ENCODE peak calls at places on chromosomes 13 and 19, in six cellular contexts. U, Y, Q, W, E and V are unnamed samples.

GRCh38 chr19:27833031-27833430 is 1379.9 kb downstream of the UQCRFS1 start:
- DNase-seq in U (no peak), Y (no peak), Q (no peak), W (no peak), E (no peak), V (no peak)

GRCh38 chr13:51760592-51760991 is 43.4 kb downstream of the DHRS12 start:
- DNase-seq in U (no peak), Y (no peak), Q (no peak), W (no peak), E (no peak), V (no peak)

GRCh38 chr13:77521194-77521593 is 14.3 kb upstream of the SCEL start:
- DNase-seq in U (no peak), Y (no peak), Q (no peak), W (no peak), E (peak; percentile 94), V (peak; percentile 98)

GRCh38 chr19:38386968-38387549 is 775 bp downstream of the GGN start:
- DNase-seq in U (peak; percentile 21), Y (no peak), Q (no peak), W (peak; percentile 55), E (no peak), V (no peak)

GRCh38 chr13:59266478-59267063 is 897.2 kb downstream of the DIAPH3 start:
- DNase-seq in U (peak; percentile 14), Y (no peak), Q (no peak), W (no peak), E (no peak), V (no peak)

GRCh38 chr13:100594731-100595130 is 6.1 kb upstream of the GGACT start:
- DNase-seq in U (no peak), Y (no peak), Q (peak; percentile 63), W (no peak), E (peak; percentile 35), V (no peak)

GRCh38 chr13:27792393-27793218 is at the start of gene GSX1:
- DNase-seq in U (peak; percentile 85), Y (peak; percentile 86), Q (peak; percentile 96), W (peak; percentile 51), E (peak; percentile 63), V (no peak)

GRCh38 chr19:18833141-18833476 is 1.4 kb downstream of the UPF1 start:
- DNase-seq in U (no peak), Y (no peak), Q (no peak), W (no peak), E (peak; percentile 13), V (no peak)

GRCh38 chr13:104571161-104571889 is 1505.1 kb upstream of the SLC10A2 start:
- DNase-seq in U (peak; percentile 90), Y (no peak), Q (peak; percentile 72), W (peak; percentile 28), E (peak; percentile 90), V (peak; percentile 72)

GRCh38 chr13:32837973-32838940 is 178.0 kb upstream of the KL start:
- DNase-seq in U (no peak), Y (no peak), Q (peak; percentile 19), W (no peak), E (no peak), V (no peak)

GRCh38 chr13:68369739-68370138 is 1139.6 kb upstream of the PCDH9 start:
- DNase-seq in U (no peak), Y (no peak), Q (no peak), W (no peak), E (peak; percentile 68), V (peak; percentile 5)

GRCh38 chr13:48232420-48233096 is 448 bp upstream of the ITM2B start:
- DNase-seq in U (no peak), Y (no peak), Q (peak; percentile 18), W (no peak), E (peak; percentile 4), V (no peak)

GRCh38 chr13:112898786-112899617 is 70.0 kb upstream of the MCF2L start:
- DNase-seq in U (no peak), Y (peak; percentile 61), Q (no peak), W (no peak), E (no peak), V (no peak)

GRCh38 chr13:34939771-34940170 is 2.3 kb upstream of the NBEA start:
- DNase-seq in U (no peak), Y (no peak), Q (no peak), W (no peak), E (no peak), V (no peak)

GRCh38 chr19:2550431-2551171 is 74.7 kb downstream of the GADD45B start:
- DNase-seq in U (peak; percentile 26), Y (peak; percentile 74), Q (no peak), W (peak; percentile 74), E (no peak), V (no peak)

GRCh38 chr13:26485786-26486185 is 71.7 kb upstream of the WASF3 start:
- DNase-seq in U (no peak), Y (no peak), Q (no peak), W (peak; percentile 49), E (no peak), V (no peak)

GRCh38 chr13:24353736-24354135 is 44.4 kb downstream of the C1QTNF9 start:
- DNase-seq in U (no peak), Y (no peak), Q (no peak), W (no peak), E (no peak), V (no peak)

GRCh38 chr19:31803819-31804446 is 454.7 kb upstream of the TSHZ3 start:
- DNase-seq in U (no peak), Y (no peak), Q (no peak), W (no peak), E (no peak), V (no peak)

GRCh38 chr19:623974-624373 is 9.4 kb downstream of the POLRMT start:
- DNase-seq in U (peak; percentile 76), Y (no peak), Q (peak; percentile 29), W (no peak), E (no peak), V (no peak)

GRCh38 chr19:41302624-41303351 is 7.2 kb upstream of the CCDC97 start:
- DNase-seq in U (no peak), Y (peak; percentile 82), Q (no peak), W (no peak), E (no peak), V (no peak)
- H3K4me1 ChIP-seq in U (peaks cover 33% of the 10 kb centered on the region), Y (peaks cover 60% of the 10 kb centered on the region), Q (no peaks in the 10 kb centered on the region), W (peaks cover 25% of the 10 kb centered on the region), E (no peaks in the 10 kb centered on the region), V (no peaks in the 10 kb centered on the region)

GRCh38 chr13:29498426-29499040 is 97.0 kb downstream of the SLC7A1 start:
- DNase-seq in U (no peak), Y (no peak), Q (no peak), W (no peak), E (no peak), V (no peak)
- H3K4me1 ChIP-seq in U (peaks cover 17% of the 10 kb centered on the region), Y (peaks cover 23% of the 10 kb centered on the region), Q (peaks cover 7% of the 10 kb centered on the region), W (no peaks in the 10 kb centered on the region), E (no peaks in the 10 kb centered on the region), V (no peaks in the 10 kb centered on the region)

GRCh38 chr13:30848332-30849027 is 57.6 kb upstream of the MEDAG start:
- DNase-seq in U (no peak), Y (no peak), Q (no peak), W (no peak), E (no peak), V (no peak)
- H3K4me1 ChIP-seq in U (no peaks in the 10 kb centered on the region), Y (no peaks in the 10 kb centered on the region), Q (no peaks in the 10 kb centered on the region), W (no peaks in the 10 kb centered on the region), E (no peaks in the 10 kb centered on the region), V (peaks cover 12% of the 10 kb centered on the region)

GRCh38 chr19:47762151-47762550 is 16.4 kb upstream of the SELENOW start:
- DNase-seq in U (no peak), Y (no peak), Q (no peak), W (no peak), E (no peak), V (no peak)
- H3K4me1 ChIP-seq in U (no peaks in the 10 kb centered on the region), Y (no peaks in the 10 kb centered on the region), Q (no peaks in the 10 kb centered on the region), W (no peaks in the 10 kb centered on the region), E (no peaks in the 10 kb centered on the region), V (no peaks in the 10 kb centered on the region)

DNA sequence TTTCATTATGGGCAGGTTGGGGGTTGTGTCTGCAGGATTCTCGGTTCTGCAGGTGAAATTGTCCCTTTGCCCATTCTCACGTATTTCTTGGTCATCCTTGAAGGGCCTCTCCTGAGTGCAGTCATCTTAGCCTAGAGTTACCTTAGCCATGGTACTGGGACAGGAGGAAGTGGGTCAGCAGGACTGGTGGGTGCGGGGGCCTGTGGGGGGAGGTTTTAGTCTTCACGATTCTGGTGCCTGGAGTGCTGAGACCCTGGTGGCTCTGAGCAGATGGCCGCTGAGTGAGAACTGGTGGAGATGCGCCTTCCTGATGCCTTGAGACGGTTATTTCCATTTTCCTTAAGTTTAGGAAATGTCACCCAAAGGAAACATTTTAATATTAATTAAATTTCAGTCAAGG is 11.8 kb downstream of the COL4A2 start:
- DNase-seq in U (no peak), Y (no peak), Q (no peak), W (no peak), E (no peak), V (no peak)
- H3K4me1 ChIP-seq in U (peaks cover 18% of the 10 kb centered on the region), Y (peaks cover 24% of the 10 kb centered on the region), Q (peaks cover 7% of the 10 kb centered on the region), W (peaks cover 4% of the 10 kb centered on the region), E (peaks cover 35% of the 10 kb centered on the region), V (peaks cover 46% of the 10 kb centered on the region)

DNA sequence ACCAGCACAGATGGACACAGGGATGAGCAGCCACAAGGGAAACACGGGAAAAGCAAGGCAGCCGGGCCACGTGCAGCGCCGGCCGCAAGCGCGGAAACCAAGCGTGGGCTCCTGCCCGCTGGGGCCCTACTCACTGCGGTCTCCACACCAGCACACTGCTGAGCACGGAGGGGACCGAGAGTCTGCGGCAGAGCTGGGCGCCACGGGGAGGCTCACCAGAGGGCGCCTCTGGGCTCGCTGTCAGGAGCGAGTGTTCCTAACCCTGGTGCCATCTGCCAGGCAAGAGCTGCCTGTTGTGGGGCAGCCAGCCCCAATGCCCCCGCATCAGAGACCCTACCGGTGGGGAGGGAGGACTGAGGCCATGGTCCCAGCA is 26.5 kb downstream of the MPND start:
- DNase-seq in U (no peak), Y (peak; percentile 87), Q (peak; percentile 59), W (peak; percentile 42), E (no peak), V (peak; percentile 29)
- H3K4me1 ChIP-seq in U (peaks cover 12% of the 10 kb centered on the region), Y (peaks cover 78% of the 10 kb centered on the region), Q (peaks cover 17% of the 10 kb centered on the region), W (peaks cover 75% of the 10 kb centered on the region), E (peaks cover 17% of the 10 kb centered on the region), V (peaks cover 17% of the 10 kb centered on the region)

DNA sequence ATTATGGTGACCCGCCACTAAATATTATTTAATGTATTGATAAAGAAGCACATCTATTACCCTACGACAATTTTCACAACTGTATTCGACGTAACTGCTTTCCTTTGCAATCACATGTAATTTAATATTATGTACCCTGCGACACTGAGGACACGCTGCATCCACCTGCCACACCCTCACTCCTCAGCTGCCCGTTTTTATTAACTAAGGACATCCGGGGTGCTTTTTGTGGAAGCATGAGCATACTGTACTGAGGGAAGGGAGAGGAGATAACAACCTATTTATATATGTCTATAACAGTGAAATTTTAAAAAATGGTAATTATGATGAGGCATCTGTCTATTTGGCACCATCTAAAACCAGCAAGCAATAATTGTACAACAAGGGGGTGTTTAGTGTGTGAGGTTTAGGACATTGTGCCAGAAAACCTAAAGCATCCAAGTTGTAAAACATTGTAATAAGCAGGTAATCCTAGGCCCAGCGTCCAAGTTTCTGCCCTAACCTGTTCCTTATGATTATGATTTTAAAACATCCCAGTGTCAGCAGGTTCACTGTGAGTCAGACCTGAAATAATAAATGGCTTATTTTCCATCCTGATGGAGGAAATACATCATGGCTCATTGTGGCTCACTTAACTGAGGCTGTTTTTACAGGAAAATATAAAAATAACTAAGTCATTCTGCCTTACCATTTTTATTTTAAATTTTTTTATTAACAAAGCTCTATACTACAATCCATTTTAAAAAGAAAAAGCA is 56.3 kb downstream of the FOXO1 start:
- DNase-seq in U (no peak), Y (no peak), Q (no peak), W (no peak), E (peak; percentile 79), V (peak; percentile 60)
- H3K4me1 ChIP-seq in U (peaks cover 37% of the 10 kb centered on the region), Y (peaks cover 28% of the 10 kb centered on the region), Q (no peaks in the 10 kb centered on the region), W (peaks cover 93% of the 10 kb centered on the region), E (peaks cover 22% of the 10 kb centered on the region), V (peaks cover 14% of the 10 kb centered on the region)